ENCODE peak calls at places on chromosome 13, in ten cellular contexts. M, X, Y, R, Q, F, A, H, V and O are unnamed samples.

GRCh38 chr13:53782400-53783030 is 753.9 kb downstream of the OLFM4 start:
- DNase-seq in M (peak; percentile 31), X (peak; percentile 10), Y (peak; percentile 17), R (no peak), Q (no peak), F (peak; percentile 84), A (peak; percentile 72), H (no peak), V (no peak), O (no peak)

GRCh38 chr13:99859178-99860177 is 112.1 kb downstream of the ZIC5 start:
- DNase-seq in M (no peak), X (no peak), Y (no peak), R (no peak), Q (no peak), F (no peak), A (no peak), H (no peak), V (no peak), O (no peak)

GRCh38 chr13:71240906-71241305 is 626.1 kb downstream of the DACH1 start:
- DNase-seq in M (no peak), X (no peak), Y (no peak), R (no peak), Q (no peak), F (peak; percentile 12), A (peak; percentile 54), H (no peak), V (no peak), O (no peak)

GRCh38 chr13:38849316-38849715 is 141.3 kb downstream of the STOML3 start:
- DNase-seq in M (peak; percentile 59), X (no peak), Y (no peak), R (no peak), Q (no peak), F (no peak), A (no peak), H (no peak), V (no peak), O (no peak)

GRCh38 chr13:87622921-87623320 is 48.2 kb upstream of the SLITRK5 start:
- DNase-seq in M (no peak), X (no peak), Y (no peak), R (no peak), Q (no peak), F (no peak), A (peak; percentile 63), H (no peak), V (no peak), O (no peak)

GRCh38 chr13:44128522-44128921 is 245.1 kb upstream of the SERP2 start:
- DNase-seq in M (no peak), X (no peak), Y (peak; percentile 65), R (no peak), Q (peak; percentile 51), F (no peak), A (peak; percentile 12), H (no peak), V (no peak), O (no peak)

GRCh38 chr13:74710006-74710405 is 575.8 kb upstream of the KLF12 start:
- DNase-seq in M (no peak), X (no peak), Y (peak; percentile 4), R (no peak), Q (no peak), F (no peak), A (no peak), H (no peak), V (no peak), O (no peak)

GRCh38 chr13:33763021-33763420 is 54.9 kb upstream of the RFC3 start:
- DNase-seq in M (no peak), X (no peak), Y (no peak), R (no peak), Q (no peak), F (no peak), A (peak; percentile 54), H (no peak), V (no peak), O (no peak)

GRCh38 chr13:82356667-82357066 is 1525.6 kb downstream of the SLITRK1 start:
- DNase-seq in M (no peak), X (no peak), Y (no peak), R (no peak), Q (no peak), F (peak; percentile 28), A (no peak), H (no peak), V (no peak), O (no peak)

GRCh38 chr13:48189122-48189521 is 43.9 kb upstream of the ITM2B start:
- DNase-seq in M (no peak), X (no peak), Y (no peak), R (no peak), Q (no peak), F (no peak), A (no peak), H (no peak), V (no peak), O (no peak)

GRCh38 chr13:23921451-23921888 is 24.2 kb upstream of the C1QTNF9B start:
- DNase-seq in M (peak; percentile 14), X (no peak), Y (peak; percentile 66), R (no peak), Q (no peak), F (peak; percentile 90), A (peak; percentile 73), H (no peak), V (peak; percentile 53), O (peak; percentile 27)

GRCh38 chr13:73754727-73755292 is 379.4 kb downstream of the KLF12 start:
- DNase-seq in M (peak; percentile 31), X (no peak), Y (peak; percentile 70), R (peak; percentile 19), Q (no peak), F (peak; percentile 81), A (peak; percentile 80), H (peak; percentile 2), V (no peak), O (peak; percentile 79)

GRCh38 chr13:51525567-51526165 is 58.6 kb upstream of the WDFY2 start:
- DNase-seq in M (peak; percentile 47), X (no peak), Y (peak; percentile 72), R (no peak), Q (no peak), F (no peak), A (no peak), H (no peak), V (no peak), O (no peak)

GRCh38 chr13:52924241-52925148 is 76.1 kb upstream of the PCDH8 start:
- DNase-seq in M (no peak), X (no peak), Y (no peak), R (no peak), Q (no peak), F (no peak), A (no peak), H (no peak), V (no peak), O (no peak)

GRCh38 chr13:51953347-51953746 is 57.9 kb downstream of the ATP7B start:
- DNase-seq in M (no peak), X (no peak), Y (no peak), R (no peak), Q (no peak), F (no peak), A (no peak), H (no peak), V (no peak), O (no peak)

GRCh38 chr13:91359071-91359470 is 11.6 kb downstream of the MIR17HG start:
- DNase-seq in M (no peak), X (no peak), Y (no peak), R (no peak), Q (no peak), F (no peak), A (no peak), H (no peak), V (no peak), O (no peak)

GRCh38 chr13:106088094-106088493 is 447.4 kb downstream of the EFNB2 start:
- DNase-seq in M (peak; percentile 83), X (no peak), Y (peak; percentile 11), R (no peak), Q (no peak), F (no peak), A (peak; percentile 54), H (no peak), V (no peak), O (no peak)

GRCh38 chr13:43258771-43259170 is 235.4 kb downstream of the DNAJC15 start:
- DNase-seq in M (no peak), X (no peak), Y (no peak), R (no peak), Q (no peak), F (no peak), A (no peak), H (no peak), V (no peak), O (no peak)

GRCh38 chr13:30382836-30383525 is 39.3 kb upstream of the UBE2L5 start:
- DNase-seq in M (no peak), X (no peak), Y (no peak), R (no peak), Q (no peak), F (no peak), A (no peak), H (no peak), V (no peak), O (no peak)

GRCh38 chr13:83839158-83839557 is 43.1 kb downstream of the SLITRK1 start:
- DNase-seq in M (no peak), X (no peak), Y (no peak), R (no peak), Q (no peak), F (peak; percentile 36), A (no peak), H (no peak), V (no peak), O (no peak)

GRCh38 chr13:103351035-103351828 is 285.0 kb upstream of the SLC10A2 start:
- DNase-seq in M (peak; percentile 64), X (no peak), Y (no peak), R (no peak), Q (peak; percentile 44), F (peak; percentile 62), A (peak; percentile 94), H (no peak), V (peak; percentile 17), O (no peak)

GRCh38 chr13:44191504-44192171 is 182.0 kb upstream of the SERP2 start:
- DNase-seq in M (no peak), X (no peak), Y (peak; percentile 70), R (peak; percentile 80), Q (no peak), F (peak; percentile 84), A (peak; percentile 78), H (no peak), V (peak; percentile 21), O (peak; percentile 77)